ENCODE peak calls at places on chromosomes 2 and 18, in seven cellular contexts. K is right lobe of liver, R is fibroblast of the conjunctiva, P is cerebellar nuclear complex, S is pancreas, T is GM13977, Q is lung microvascular endothelial cell. W is an unnamed sample.

GRCh38 chr2:96541326-96541725 is 4.8 kb downstream of the ARID5A start:
- DNase-seq in K (no peak), R (peak), P (no peak), S (no peak), T (no peak), Q (no peak), W (no peak)

GRCh38 chr2:197285361-197285760 is 25.2 kb downstream of the ANKRD44 start:
- DNase-seq in K (no peak), R (no peak), P (no peak), S (no peak), T (no peak), Q (no peak), W (no peak)

GRCh38 chr2:189594305-189594704 is 13.7 kb upstream of the SLC40A1 start:
- DNase-seq in K (no peak), R (no peak), P (no peak), S (no peak), T (no peak), Q (no peak), W (no peak)

GRCh38 chr2:136381722-136382633 is 264.0 kb upstream of the CXCR4 start:
- DNase-seq in K (no peak), R (no peak), P (no peak), S (no peak), T (peak), Q (no peak), W (peak)

GRCh38 chr18:58991127-58991798 is 126.6 kb downstream of the ZNF532 start:
- DNase-seq in K (no peak), R (no peak), P (no peak), S (no peak), T (peak), Q (peak), W (peak)

GRCh38 chr2:104914509-104914908 is 60.6 kb downstream of the POU3F3 start:
- DNase-seq in K (no peak), R (no peak), P (no peak), S (no peak), T (no peak), Q (no peak), W (no peak)

GRCh38 chr2:51158236-51158635 is 126.3 kb upstream of the NRXN1 start:
- DNase-seq in K (no peak), R (no peak), P (no peak), S (no peak), T (no peak), Q (no peak), W (no peak)

GRCh38 chr2:193141-193552 is 70.7 kb downstream of the SH3YL1 start:
- DNase-seq in K (no peak), R (peak), P (no peak), S (no peak), T (no peak), Q (no peak), W (no peak)

GRCh38 chr2:173752152-173752551 is 213.0 kb downstream of the SP3 start:
- DNase-seq in K (no peak), R (peak), P (no peak), S (no peak), T (no peak), Q (no peak), W (no peak)

GRCh38 chr2:1731512-1731962 is 12.8 kb downstream of the PXDN start:
- DNase-seq in K (peak), R (no peak), P (no peak), S (no peak), T (no peak), Q (peak), W (no peak)

GRCh38 chr2:218883491-218884490 is 3.1 kb downstream of the WNT10A start:
- DNase-seq in K (no peak), R (no peak), P (no peak), S (no peak), T (peak), Q (no peak), W (peak)

GRCh38 chr18:71442830-71443229 is 1101.3 kb downstream of the CBLN2 start:
- DNase-seq in K (no peak), R (peak), P (no peak), S (no peak), T (no peak), Q (no peak), W (no peak)

GRCh38 chr2:240795468-240795867 is 24.6 kb downstream of the KIF1A start:
- DNase-seq in K (no peak), R (no peak), P (no peak), S (no peak), T (no peak), Q (no peak), W (no peak)

GRCh38 chr2:109374548-109375130 is 239.1 kb downstream of the SEPTIN10 start:
- DNase-seq in K (peak), R (no peak), P (no peak), S (no peak), T (no peak), Q (no peak), W (no peak)

GRCh38 chr2:19505199-19506136 is 147.0 kb upstream of the OSR1 start:
- DNase-seq in K (no peak), R (no peak), P (no peak), S (no peak), T (no peak), Q (no peak), W (no peak)

GRCh38 chr2:239462671-239463506 is 62.1 kb upstream of the HDAC4 start:
- DNase-seq in K (peak), R (no peak), P (no peak), S (no peak), T (no peak), Q (no peak), W (no peak)

GRCh38 chr2:238942941-238943715 is 95.2 kb downstream of the TWIST2 start:
- DNase-seq in K (no peak), R (no peak), P (no peak), S (no peak), T (no peak), Q (no peak), W (no peak)

GRCh38 chr2:224843141-224843540 is 127.0 kb upstream of the CCDC195 start:
- DNase-seq in K (no peak), R (no peak), P (no peak), S (no peak), T (no peak), Q (no peak), W (no peak)

GRCh38 chr18:31506024-31506742 is 8.2 kb downstream of the DSG2 start:
- DNase-seq in K (no peak), R (no peak), P (no peak), S (no peak), T (no peak), Q (no peak), W (no peak)

GRCh38 chr2:149617476-149617875 is 29.9 kb upstream of the MMADHC start:
- DNase-seq in K (no peak), R (no peak), P (no peak), S (no peak), T (no peak), Q (no peak), W (no peak)

GRCh38 chr2:194252127-194252526 is 1404.9 kb upstream of the SLC39A10 start:
- DNase-seq in K (no peak), R (no peak), P (no peak), S (no peak), T (no peak), Q (no peak), W (no peak)

GRCh38 chr18:37299471-37300304 is 265.9 kb downstream of the CELF4 start:
- DNase-seq in K (peak), R (peak), P (peak), S (peak), T (no peak), Q (peak), W (no peak)

GRCh38 chr2:3662239-3662638 is 4.2 kb downstream of the ALLC start:
- DNase-seq in K (no peak), R (no peak), P (no peak), S (no peak), T (no peak), Q (peak), W (no peak)

GRCh38 chr2:216109962-216110614 is 940 bp downstream of the XRCC5 start:
- DNase-seq in K (no peak), R (peak), P (no peak), S (no peak), T (no peak), Q (peak), W (no peak)

GRCh38 chr2:122020377-122020776 is 264.9 kb downstream of the TSN start:
- DNase-seq in K (no peak), R (no peak), P (no peak), S (no peak), T (no peak), Q (no peak), W (no peak)

GRCh38 chr18:27135504-27136207 is 49.5 kb downstream of the CHST9 start:
- DNase-seq in K (no peak), R (no peak), P (no peak), S (no peak), T (no peak), Q (no peak), W (no peak)

GRCh38 chr18:11860594-11861450 is 9.6 kb downstream of the CHMP1B start:
- DNase-seq in K (no peak), R (no peak), P (no peak), S (no peak), T (no peak), Q (no peak), W (no peak)

GRCh38 chr18:66226782-66227181 is 377.1 kb downstream of the CDH19 start:
- DNase-seq in K (no peak), R (no peak), P (no peak), S (no peak), T (no peak), Q (no peak), W (no peak)

GRCh38 chr2:142791335-142791734 is 86.1 kb upstream of the KYNU start:
- DNase-seq in K (no peak), R (no peak), P (no peak), S (no peak), T (no peak), Q (peak), W (no peak)

GRCh38 chr18:72160504-72161445 is 383.4 kb downstream of the CBLN2 start:
- DNase-seq in K (no peak), R (no peak), P (no peak), S (no peak), T (no peak), Q (no peak), W (peak)

GRCh38 chr2:241680827-241681599 is 5.6 kb downstream of the DTYMK start:
- DNase-seq in K (no peak), R (peak), P (no peak), S (no peak), T (no peak), Q (peak), W (no peak)

GRCh38 chr2:237590272-237591020 is at the start of gene RAB17:
- DNase-seq in K (peak), R (no peak), P (no peak), S (peak), T (no peak), Q (no peak), W (no peak)

GRCh38 chr2:219309278-219309677 is at the start of gene PTPRN:
- DNase-seq in K (no peak), R (no peak), P (no peak), S (no peak), T (no peak), Q (no peak), W (no peak)